ENCODE peak calls at places on chromosomes 11 and 22, in six cellular contexts. F is right atrium auricular region; Z is kidney; N is heart right ventricle; C is GM12878; D is CD8-positive, alpha-beta T cell. U is an unnamed sample.

GRCh38 chr11:70060611-70061293 is 17.4 kb upstream of the ANO1 start:
- DNase-seq in F (peak), Z (no peak), N (no peak), C (no peak), D (no peak), U (no peak)

GRCh38 chr11:112004389-112004788 is 20.8 kb upstream of the DLAT start:
- DNase-seq in F (no peak), Z (no peak), N (no peak), C (no peak), D (no peak), U (no peak)

GRCh38 chr11:10938650-10939387 is 81.0 kb upstream of the ZBED5 start:
- DNase-seq in F (no peak), Z (no peak), N (no peak), C (no peak), D (no peak), U (no peak)

GRCh38 chr11:67452141-67452952 is at the start of gene GPR152:
- DNase-seq in F (no peak), Z (peak), N (no peak), C (no peak), D (no peak), U (no peak)

GRCh38 chr11:62069961-62070919 is 53.6 kb upstream of the INCENP start:
- DNase-seq in F (no peak), Z (no peak), N (no peak), C (no peak), D (no peak), U (no peak)

GRCh38 chr11:117180661-117181585 is 2.4 kb downstream of the SIDT2 start:
- DNase-seq in F (peak), Z (peak), N (peak), C (peak), D (peak), U (peak)

GRCh38 chr11:108965602-108966001 is 300.7 kb downstream of the DDX10 start:
- DNase-seq in F (no peak), Z (no peak), N (no peak), C (no peak), D (no peak), U (no peak)

GRCh38 chr22:21632237-21632895 is at the start of gene CCDC116:
- DNase-seq in F (no peak), Z (peak), N (no peak), C (no peak), D (peak), U (no peak)

GRCh38 chr11:83284501-83285051 is 1.6 kb downstream of the CCDC90B start:
- DNase-seq in F (no peak), Z (no peak), N (no peak), C (no peak), D (no peak), U (no peak)

GRCh38 chr11:44621784-44622183 is 56.3 kb downstream of the CD82 start:
- DNase-seq in F (no peak), Z (no peak), N (no peak), C (no peak), D (peak), U (no peak)

GRCh38 chr22:43289976-43290663 is 53.1 kb downstream of the SCUBE1 start:
- DNase-seq in F (no peak), Z (no peak), N (peak), C (no peak), D (no peak), U (no peak)

GRCh38 chr11:126857860-126858808 is 142.4 kb downstream of the KIRREL3 start:
- DNase-seq in F (no peak), Z (no peak), N (no peak), C (no peak), D (no peak), U (no peak)

GRCh38 chr11:57585301-57585700 is 12.2 kb upstream of the SERPING1 start:
- DNase-seq in F (no peak), Z (no peak), N (no peak), C (no peak), D (no peak), U (no peak)

GRCh38 chr22:44247346-44247745 is 65.4 kb downstream of the SHISAL1 start:
- DNase-seq in F (peak), Z (no peak), N (no peak), C (no peak), D (peak), U (no peak)

GRCh38 chr11:1208361-1209261 is 14.3 kb upstream of the MUC5B start:
- DNase-seq in F (no peak), Z (peak), N (no peak), C (no peak), D (no peak), U (no peak)

GRCh38 chr22:20509344-20510047 is 2.1 kb downstream of the MED15 start:
- DNase-seq in F (peak), Z (peak), N (peak), C (no peak), D (no peak), U (peak)

GRCh38 chr11:6655790-6656580 is at the start of gene DCHS1:
- DNase-seq in F (no peak), Z (peak), N (peak), C (no peak), D (no peak), U (no peak)

GRCh38 chr11:60786811-60787567 is 1.9 kb downstream of the MS4A10 start:
- DNase-seq in F (peak), Z (peak), N (peak), C (no peak), D (no peak), U (no peak)

GRCh38 chr11:27386176-27386575 is 23.2 kb upstream of the CCDC34 start:
- DNase-seq in F (no peak), Z (no peak), N (no peak), C (no peak), D (no peak), U (no peak)

GRCh38 chr11:13668957-13669521 is 571 bp downstream of the FAR1 start:
- DNase-seq in F (peak), Z (peak), N (peak), C (no peak), D (peak), U (peak)

GRCh38 chr11:78270993-78271392 is 82.3 kb downstream of the USP35 start:
- DNase-seq in F (no peak), Z (no peak), N (no peak), C (no peak), D (no peak), U (no peak)

GRCh38 chr11:111392552-111392951 is 13.5 kb upstream of the POU2AF1 start:
- DNase-seq in F (no peak), Z (no peak), N (no peak), C (no peak), D (no peak), U (no peak)

GRCh38 chr22:17407643-17408042 is 38.4 kb downstream of the CECR2 start:
- DNase-seq in F (no peak), Z (no peak), N (no peak), C (no peak), D (no peak), U (no peak)

GRCh38 chr11:46120711-46121327 is 435 bp downstream of the PHF21A start:
- DNase-seq in F (no peak), Z (no peak), N (peak), C (no peak), D (peak), U (peak)

GRCh38 chr11:44574620-44575287 is 9.3 kb downstream of the CD82 start:
- DNase-seq in F (no peak), Z (no peak), N (no peak), C (peak), D (no peak), U (peak)

GRCh38 chr11:130646881-130647280 is 198.4 kb downstream of the ADAMTS15 start:
- DNase-seq in F (no peak), Z (no peak), N (no peak), C (no peak), D (no peak), U (no peak)

GRCh38 chr11:116707250-116707649 is 65.5 kb downstream of the BUD13 start:
- DNase-seq in F (no peak), Z (no peak), N (no peak), C (no peak), D (no peak), U (peak)

GRCh38 chr11:64008283-64008931 is 22.2 kb downstream of the OTUB1 start:
- DNase-seq in F (no peak), Z (peak), N (no peak), C (no peak), D (no peak), U (no peak)

DNA sequence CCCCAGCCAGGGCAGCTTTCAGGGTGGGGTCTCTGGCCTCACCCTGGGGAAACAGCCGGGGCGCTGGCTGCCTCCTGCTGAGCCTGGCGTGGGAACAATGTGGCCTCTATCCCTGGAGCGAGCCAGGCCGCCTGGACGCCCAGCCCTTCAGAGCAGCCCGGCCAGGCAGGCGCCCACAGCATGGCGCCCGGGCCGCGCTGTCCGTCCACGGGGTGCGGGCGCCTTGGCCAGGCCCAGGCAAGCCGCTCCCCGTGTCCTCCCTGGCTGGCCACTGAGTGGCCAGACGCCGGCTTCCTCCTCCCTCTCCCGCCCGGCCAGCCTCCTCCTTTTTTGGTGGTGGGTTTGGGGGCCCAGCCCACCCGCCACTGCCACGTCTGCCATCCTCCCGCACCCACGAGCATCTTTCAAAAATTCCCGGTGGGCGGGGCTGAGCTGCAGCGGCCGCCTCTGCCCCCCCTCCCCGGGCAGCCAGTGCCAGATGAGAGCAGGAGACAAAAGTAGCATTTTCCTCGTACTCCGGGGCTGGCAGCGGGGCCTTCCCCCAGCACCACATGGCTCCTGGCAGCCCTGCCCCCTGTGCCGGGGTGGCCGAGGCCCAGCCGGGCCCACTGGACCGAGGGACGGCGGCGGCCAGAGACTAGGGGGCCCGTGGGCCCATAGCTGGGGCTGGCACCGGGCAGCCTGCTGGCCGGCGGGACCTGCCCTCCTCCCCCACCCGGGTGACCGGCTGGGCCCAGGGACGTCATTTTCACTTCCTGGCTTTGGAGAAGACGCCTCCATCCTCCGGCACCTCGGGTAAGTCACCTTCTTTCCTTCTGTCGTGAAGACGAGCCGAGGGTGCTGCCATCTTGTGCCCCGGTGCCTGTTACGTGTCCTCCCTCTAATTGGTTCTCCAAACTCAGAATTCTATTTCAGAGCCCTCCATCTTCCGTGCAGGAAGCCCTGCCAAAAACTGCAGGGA is 70.2 kb upstream of the PPARA start:
- DNase-seq in F (peak), Z (peak), N (peak), C (no peak), D (no peak), U (no peak)
- H3K27ac ChIP-seq in F (peak), Z (peak), N (peak), C (no peak), D (no peak), U (peak)

GRCh38 chr11:75700940-75701339 is 16.7 kb upstream of the MOGAT2 start:
- DNase-seq in F (no peak), Z (no peak), N (no peak), C (no peak), D (no peak), U (no peak)

GRCh38 chr11:75703709-75704237 is 13.9 kb upstream of the MOGAT2 start:
- DNase-seq in F (no peak), Z (no peak), N (no peak), C (no peak), D (no peak), U (no peak)

DNA sequence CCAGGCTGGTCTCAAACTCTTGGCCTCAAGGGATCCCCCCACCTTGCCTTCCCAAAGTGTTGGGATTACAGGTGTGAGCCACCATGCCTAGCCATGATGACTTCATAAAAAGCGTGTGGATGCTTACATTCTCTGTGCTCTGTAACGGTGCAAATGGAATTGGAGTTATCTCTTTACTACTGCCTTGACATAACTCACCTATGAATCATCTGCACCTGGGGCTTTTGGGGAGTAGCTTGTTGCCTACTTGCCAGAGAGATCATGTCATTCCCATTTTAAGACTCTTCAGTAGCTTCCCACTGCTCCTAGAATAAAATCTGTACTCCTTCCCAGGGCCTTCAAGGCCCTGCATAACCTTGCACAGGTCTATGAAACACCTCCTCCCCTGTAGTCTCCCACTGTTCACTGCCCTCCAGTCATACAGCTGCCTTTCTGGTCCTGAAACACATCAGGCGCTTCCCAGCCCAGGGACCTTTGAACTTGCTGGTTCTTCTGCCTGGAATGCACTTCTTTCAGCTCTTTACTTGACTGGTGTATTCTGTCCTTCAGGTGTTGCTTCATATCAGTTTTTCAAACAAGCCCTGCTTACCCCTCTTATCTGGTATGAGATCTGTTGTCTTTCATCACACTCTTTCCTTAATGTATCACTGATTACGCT is 19.6 kb upstream of the MOGAT2 start:
- DNase-seq in F (no peak), Z (no peak), N (no peak), C (no peak), D (no peak), U (peak)
- H3K27ac ChIP-seq in F (no peak), Z (no peak), N (no peak), C (no peak), D (no peak), U (no peak)

GRCh38 chr22:40368016-40368415 is 2.4 kb upstream of the SGSM3 start:
- DNase-seq in F (no peak), Z (no peak), N (no peak), C (no peak), D (no peak), U (no peak)
- H3K27ac ChIP-seq in F (no peak), Z (no peak), N (no peak), C (no peak), D (no peak), U (no peak)

GRCh38 chr22:28958611-28959010 is 75.2 kb downstream of the ZNRF3 start:
- DNase-seq in F (no peak), Z (no peak), N (no peak), C (no peak), D (no peak), U (no peak)

GRCh38 chr22:28963362-28963761 is 80.0 kb downstream of the ZNRF3 start:
- DNase-seq in F (no peak), Z (no peak), N (no peak), C (no peak), D (no peak), U (no peak)

GRCh38 chr22:28956506-28956905 is 73.1 kb downstream of the ZNRF3 start:
- DNase-seq in F (no peak), Z (no peak), N (no peak), C (no peak), D (no peak), U (no peak)

GRCh38 chr22:28967163-28967562 is 83.8 kb downstream of the ZNRF3 start:
- DNase-seq in F (no peak), Z (no peak), N (no peak), C (no peak), D (no peak), U (no peak)

DNA sequence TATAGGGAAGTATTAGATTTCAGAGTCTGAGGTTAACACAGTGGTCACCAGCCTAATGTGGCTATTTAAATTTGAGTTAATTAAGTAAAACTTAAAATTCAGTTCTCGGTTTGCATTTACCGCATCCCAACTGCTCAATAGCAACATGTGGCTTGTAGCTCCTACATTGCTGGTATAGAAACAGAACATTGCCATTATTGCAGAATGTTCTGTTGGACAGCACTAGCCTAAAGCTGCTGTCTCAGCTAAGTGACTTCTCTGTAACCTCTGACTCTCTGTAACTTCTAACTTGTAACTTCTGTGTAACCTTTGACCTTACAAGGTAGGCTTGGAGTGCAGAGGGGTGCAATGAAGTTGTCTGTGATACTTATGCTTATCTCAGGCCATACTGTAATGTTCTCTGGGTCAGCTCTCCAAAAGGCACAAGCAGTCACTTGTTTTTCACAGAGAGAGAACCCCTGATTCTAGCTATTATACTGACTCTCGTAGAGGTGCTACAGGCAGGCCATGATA is 78.7 kb downstream of the ZNRF3 start:
- DNase-seq in F (no peak), Z (no peak), N (no peak), C (no peak), D (no peak), U (no peak)
- H3K27ac ChIP-seq in F (no peak), Z (no peak), N (no peak), C (no peak), D (no peak), U (no peak)

GRCh38 chr11:96086111-96086510 is 162.2 kb upstream of the MTMR2 start:
- DNase-seq in F (no peak), Z (no peak), N (no peak), C (no peak), D (no peak), U (no peak)

GRCh38 chr11:96085349-96085910 is 161.5 kb upstream of the MTMR2 start:
- DNase-seq in F (no peak), Z (no peak), N (no peak), C (no peak), D (no peak), U (no peak)

GRCh38 chr11:96090711-96091110 is 166.8 kb upstream of the MTMR2 start:
- DNase-seq in F (no peak), Z (no peak), N (no peak), C (no peak), D (no peak), U (no peak)

GRCh38 chr11:96091476-96091875 is 167.6 kb upstream of the MTMR2 start:
- DNase-seq in F (no peak), Z (no peak), N (no peak), C (no peak), D (no peak), U (no peak)

GRCh38 chr11:96088914-96089313 is 165.0 kb upstream of the MTMR2 start:
- DNase-seq in F (no peak), Z (no peak), N (no peak), C (no peak), D (no peak), U (no peak)
- H3K27ac ChIP-seq in F (no peak), Z (no peak), N (no peak), C (no peak), D (no peak), U (no peak)

DNA sequence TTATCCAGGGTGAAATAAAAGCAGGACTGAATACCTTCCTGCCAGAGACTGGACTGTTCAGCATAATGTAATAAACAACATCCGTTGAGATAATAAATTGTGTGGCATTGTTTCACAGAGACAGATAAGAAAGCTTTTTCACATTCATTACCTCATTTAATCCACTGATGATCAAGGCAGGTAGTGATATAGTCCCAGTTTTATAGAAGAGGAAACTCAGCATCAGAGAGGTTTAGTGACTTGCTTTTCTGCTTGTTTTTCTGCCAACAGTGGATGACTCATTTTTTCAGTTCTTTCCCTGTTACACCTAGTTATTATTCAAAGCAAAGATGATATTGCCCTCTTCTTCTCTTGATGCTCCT is 4.0 kb downstream of the MYO18B start:
- DNase-seq in F (no peak), Z (no peak), N (no peak), C (no peak), D (no peak), U (peak)
- H3K27ac ChIP-seq in F (peak), Z (no peak), N (peak), C (no peak), D (no peak), U (no peak)

U was measured in foreskin keratinocyte.